ENCODE peak calls at places on chromosomes 11 and 22, in five cellular contexts. C, A, X, M and V are unnamed samples.

GRCh38 chr11:8831861-8832260 is 79.1 kb upstream of the AKIP1 start:
- DNase-seq in A (no peak), M (no peak), X (no peak), C (no peak), V (no peak)

GRCh38 chr11:99275521-99275920 is 254.8 kb downstream of the CNTN5 start:
- DNase-seq in C (no peak), X (no peak), M (no peak), A (no peak), V (no peak)

GRCh38 chr11:103633037-103633788 is 403.2 kb upstream of the DDI1 start:
- DNase-seq in X (no peak), C (no peak), M (no peak), A (no peak), V (peak; percentile 82)

GRCh38 chr11:122235615-122236014 is 119.6 kb upstream of the BLID start:
- DNase-seq in M (no peak), A (peak; percentile 24), X (peak; percentile 20), C (no peak), V (peak; percentile 59)

GRCh38 chr22:37249946-37250345 is 5.9 kb upstream of the RAC2 start:
- DNase-seq in A (no peak), M (no peak), X (no peak), C (no peak), V (no peak)

GRCh38 chr11:93444671-93445073 is 98.5 kb downstream of the SMCO4 start:
- DNase-seq in A (no peak), M (peak; percentile 90), C (peak; percentile 83), X (no peak), V (peak; percentile 26)

GRCh38 chr11:18490736-18491485 is 35.3 kb downstream of the LDHAL6A start:
- DNase-seq in C (no peak), X (no peak), M (no peak), A (no peak), V (no peak)

GRCh38 chr11:108805030-108805429 is 140.2 kb downstream of the DDX10 start:
- DNase-seq in X (no peak), A (no peak), M (no peak), C (no peak), V (no peak)

GRCh38 chr11:131690776-131691557 is 320.6 kb downstream of the NTM start:
- DNase-seq in M (no peak), A (no peak), X (no peak), C (no peak), V (no peak)

GRCh38 chr11:131692151-131692550 is 321.7 kb downstream of the NTM start:
- DNase-seq in X (no peak), C (no peak), M (no peak), A (no peak), V (no peak)

GRCh38 chr11:131692961-131693360 is 322.5 kb downstream of the NTM start:
- DNase-seq in C (no peak), A (no peak), M (no peak), X (no peak), V (no peak)

GRCh38 chr11:131690362-131690761 is 319.9 kb downstream of the NTM start:
- DNase-seq in M (no peak), C (no peak), A (no peak), X (no peak), V (no peak)

GRCh38 chr11:131691558-131692041 is 321.2 kb downstream of the NTM start:
- DNase-seq in M (peak; percentile 80), C (peak; percentile 72), A (no peak), X (no peak), V (peak; percentile 41)
- TF ChIP-seq CTCF in M (peak; percentile 87), C (peak; percentile 76), A (no peak), X (peak; percentile 33), V (peak; percentile 58)

DNA sequence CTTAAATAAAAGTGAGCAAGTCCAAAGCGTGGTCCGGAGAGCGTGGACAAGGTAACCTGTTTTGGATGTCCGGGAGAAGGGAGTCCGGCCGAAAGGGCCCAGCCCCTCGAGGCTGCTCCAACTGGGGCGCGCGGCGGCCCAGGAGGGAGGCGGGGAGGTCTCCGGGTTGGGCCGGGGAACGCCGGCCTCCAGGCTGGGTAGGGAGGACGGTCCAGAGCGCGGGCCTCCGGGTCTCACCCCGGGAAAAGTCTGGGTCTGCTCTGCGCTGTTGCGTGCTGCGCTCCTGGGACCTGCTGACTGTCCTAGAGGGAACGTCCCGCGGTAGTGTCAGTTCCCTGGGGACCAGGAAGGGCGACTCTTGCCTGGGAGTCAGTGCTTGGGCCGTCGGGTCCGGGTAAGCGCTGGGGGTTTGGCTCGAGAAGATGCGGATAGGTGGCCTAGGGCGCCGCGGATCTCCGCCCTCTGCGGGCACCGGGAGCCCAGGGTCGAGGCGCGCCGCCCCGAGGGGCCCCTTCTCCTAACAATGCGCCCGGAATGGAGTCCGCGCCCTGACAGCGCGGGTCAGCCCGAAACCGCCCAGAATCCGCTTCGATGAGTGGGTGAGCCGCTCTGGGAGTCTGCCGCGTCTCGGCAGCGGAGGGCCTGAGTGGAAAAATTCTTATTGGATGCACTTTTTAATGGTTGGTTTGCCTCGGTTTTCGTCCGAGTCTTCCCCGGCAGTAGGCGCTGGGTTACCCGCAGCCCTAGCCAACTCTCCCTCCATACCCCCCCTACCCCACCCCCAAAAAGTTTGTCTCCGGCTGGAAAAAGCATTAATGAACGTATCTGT is 908 bp upstream of the FLI1 start:
- DNase-seq in C (peak; percentile 49), A (peak; percentile 10), M (peak; percentile 60), X (peak; percentile 52), V (peak; percentile 62)
- TF ChIP-seq CTCF in C (no peak), A (no peak), M (no peak), X (no peak), V (no peak)

DNA sequence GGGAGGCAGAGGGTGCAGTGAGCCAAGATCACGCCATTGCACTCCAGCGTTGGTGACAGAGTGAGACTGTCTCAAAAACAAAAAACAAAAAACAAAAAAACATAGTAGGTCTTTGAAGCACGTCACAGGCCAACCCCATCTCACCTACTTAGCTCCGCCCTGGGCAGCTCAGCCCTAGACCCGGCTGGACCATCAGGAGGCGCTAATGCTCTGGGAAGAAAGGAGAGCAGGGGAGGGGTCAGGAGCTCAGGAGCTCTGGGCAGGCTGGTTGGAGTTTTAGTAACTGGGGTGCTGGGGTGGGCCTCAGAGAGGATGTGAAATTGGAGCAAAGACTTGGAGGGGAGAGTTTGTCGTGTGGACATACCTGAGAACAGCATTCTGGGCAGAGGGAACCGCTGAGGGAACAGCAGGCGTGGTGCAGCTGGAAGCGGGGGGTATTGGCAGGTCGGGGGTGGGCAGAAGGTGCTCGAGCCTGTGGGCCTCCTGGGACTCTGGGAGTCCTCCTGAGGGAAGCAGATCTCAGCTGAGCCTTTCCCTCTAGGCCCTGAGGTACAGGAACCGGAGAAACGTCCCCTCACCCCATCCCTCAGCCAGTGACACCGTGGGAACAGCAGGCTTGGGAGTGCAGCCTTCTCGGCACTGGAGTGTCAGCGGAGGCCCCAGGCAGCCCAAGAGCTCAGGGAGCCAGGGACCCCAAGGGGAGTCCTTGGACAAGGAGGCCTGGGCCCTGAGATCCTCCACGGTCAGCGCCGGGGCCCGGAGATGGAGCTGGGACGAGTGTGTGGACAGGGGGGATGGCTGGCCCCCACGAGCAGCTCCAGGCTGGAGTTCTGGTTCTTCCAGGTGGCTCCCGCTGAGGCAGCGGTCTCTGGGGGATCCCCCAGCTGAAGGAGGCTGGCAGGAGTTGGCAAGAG is 2.2 kb upstream of the RPS6KA4 start:
- DNase-seq in X (no peak), M (peak; percentile 86), A (peak; percentile 84), C (peak; percentile 93), V (peak; percentile 57)
- TF ChIP-seq CTCF in X (peak; percentile 17), M (peak; percentile 76), A (peak; percentile 54), C (peak; percentile 23), V (peak; percentile 54)

DNA sequence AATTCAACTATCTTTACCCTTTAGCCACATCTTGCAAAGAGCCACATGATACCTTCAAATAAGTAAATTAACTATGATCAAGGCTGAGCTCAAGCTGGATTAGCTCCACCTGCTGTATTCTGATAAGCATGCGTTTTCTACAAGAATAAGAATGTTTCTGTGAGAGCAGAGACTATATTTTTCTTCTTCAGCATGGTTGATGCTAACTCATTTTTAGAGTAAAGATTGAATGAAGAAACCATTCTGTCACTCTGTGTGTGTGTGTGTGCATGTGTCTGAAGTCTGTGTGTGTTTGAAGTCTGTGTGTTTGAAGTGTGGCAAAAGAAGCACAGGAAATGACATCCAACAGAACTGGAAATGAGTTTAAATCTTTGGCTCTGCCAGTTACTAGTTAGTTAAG is 12.0 kb upstream of the LAYN start:
- DNase-seq in X (no peak), A (no peak), C (no peak), M (no peak), V (peak; percentile 29)
- TF ChIP-seq CTCF in X (no peak), A (no peak), C (no peak), M (no peak), V (no peak)

GRCh38 chr11:65851083-65851579 is 6.8 kb downstream of the CFL1 start:
- DNase-seq in M (peak; percentile 45), A (peak; percentile 72), X (no peak), C (peak; percentile 63), V (peak; percentile 51)
- TF ChIP-seq CTCF in M (peak; percentile 51), A (peak; percentile 35), X (peak; percentile 24), C (peak; percentile 69), V (peak; percentile 62)

GRCh38 chr11:61294717-61295595 is at the start of gene VWCE:
- DNase-seq in A (peak; percentile 50), X (peak; percentile 51), C (peak; percentile 75), M (peak; percentile 89), V (peak; percentile 64)
- TF ChIP-seq CTCF in A (peak; percentile 29), X (no peak), C (no peak), M (peak; percentile 37), V (peak; percentile 15)

DNA sequence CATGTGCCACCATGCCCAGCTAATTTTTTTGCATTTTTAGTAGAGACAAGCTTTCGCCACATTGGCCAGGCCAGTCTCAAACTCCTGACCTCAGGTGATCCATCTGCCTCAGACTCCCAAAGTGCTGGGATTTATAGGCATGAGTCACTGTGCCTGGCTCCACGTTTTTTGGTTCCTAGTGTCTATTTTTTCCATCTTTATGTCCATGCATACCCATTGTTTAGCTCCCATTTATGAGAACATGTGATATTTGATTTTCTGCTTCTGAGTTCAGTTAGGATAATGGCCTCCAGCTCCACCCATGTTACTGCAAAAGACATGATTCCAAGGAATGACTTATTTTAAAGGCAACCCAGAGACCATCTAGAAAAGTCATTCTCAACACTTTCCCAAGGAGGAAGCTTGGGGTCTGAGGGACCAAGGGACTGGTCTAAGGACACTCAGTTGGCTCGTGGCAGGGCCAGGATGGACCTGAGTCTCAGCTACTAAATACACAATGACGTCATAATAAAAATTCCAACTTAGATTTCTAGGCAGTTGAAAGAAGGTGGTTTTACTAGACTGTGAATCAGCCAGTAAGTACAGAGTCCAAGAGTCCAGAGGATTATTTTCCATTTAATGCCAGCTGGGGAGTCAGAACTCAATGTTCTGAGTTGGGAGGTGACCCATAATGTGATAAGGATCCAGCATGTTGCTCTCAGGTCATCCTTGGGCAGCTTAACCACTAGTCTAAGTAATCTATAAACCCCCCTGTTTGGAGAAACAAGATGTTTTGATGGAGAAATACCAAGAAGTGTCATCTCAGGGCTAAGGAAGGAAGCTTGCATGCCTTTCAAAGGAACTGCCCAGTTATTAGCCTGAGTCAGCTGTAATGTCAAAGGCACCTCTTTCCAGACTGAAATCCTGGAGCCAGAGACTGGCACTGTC is 39.4 kb downstream of the ABTB2 start:
- DNase-seq in M (no peak), X (no peak), C (no peak), A (peak; percentile 86), V (peak; percentile 21)
- TF ChIP-seq CTCF in M (no peak), X (no peak), C (no peak), A (no peak), V (no peak)